ENCODE peak calls at places on chromosomes 11 and 22, in seven cellular contexts. One of them, this sample, is unnamed.
A peak's percentile ranks its signal among the peaks of the same experiment; 100 is the strongest.

GRCh38 chr11:21411597-21411996 is 742.2 kb downstream of the NELL1 start:
- DNase-seq in GM20000: no peak
- DNase-seq in COR-L47: no peak
- DNase-seq in T47D: no peak
- DNase-seq in RWPE1: no peak
- DNase-seq in upper lobe of right lung: no peak
- DNase-seq in ACHN: no peak
- DNase-seq in this sample: no peak

GRCh38 chr11:72004515-72005346 is 6.0 kb downstream of the IL18BP start:
- DNase-seq in ACHN: no peak
- DNase-seq in T47D: no peak
- DNase-seq in upper lobe of right lung: no peak
- DNase-seq in COR-L47: no peak
- DNase-seq in RWPE1: no peak
- DNase-seq in GM20000: no peak
- DNase-seq in this sample: no peak

GRCh38 chr11:83007477-83007876 is 64.2 kb downstream of the RAB30 start:
- DNase-seq in COR-L47: no peak
- DNase-seq in T47D: no peak
- DNase-seq in ACHN: no peak
- DNase-seq in upper lobe of right lung: no peak
- DNase-seq in GM20000: no peak
- DNase-seq in RWPE1: no peak
- DNase-seq in this sample: no peak

GRCh38 chr11:44785856-44786606 is 59.3 kb downstream of the TSPAN18 start:
- DNase-seq in ACHN: no peak
- DNase-seq in RWPE1: no peak
- DNase-seq in GM20000: no peak
- DNase-seq in COR-L47: no peak
- DNase-seq in upper lobe of right lung: no peak
- DNase-seq in T47D: peak; percentile 17
- DNase-seq in this sample: no peak

GRCh38 chr11:122933434-122933833 is 48.2 kb downstream of the BSX start:
- DNase-seq in RWPE1: no peak
- DNase-seq in T47D: no peak
- DNase-seq in COR-L47: no peak
- DNase-seq in upper lobe of right lung: no peak
- DNase-seq in ACHN: no peak
- DNase-seq in GM20000: no peak
- DNase-seq in this sample: no peak

GRCh38 chr11:8219257-8220021 is 44.2 kb downstream of the LMO1 start:
- DNase-seq in upper lobe of right lung: no peak
- DNase-seq in RWPE1: peak; percentile 50
- DNase-seq in GM20000: peak; percentile 66
- DNase-seq in T47D: peak; percentile 76
- DNase-seq in ACHN: peak; percentile 57
- DNase-seq in COR-L47: peak; percentile 29
- DNase-seq in this sample: peak; percentile 33

GRCh38 chr11:65459552-65459951 is 37.0 kb downstream of the NEAT1 start:
- DNase-seq in COR-L47: no peak
- DNase-seq in ACHN: no peak
- DNase-seq in T47D: no peak
- DNase-seq in GM20000: no peak
- DNase-seq in upper lobe of right lung: peak; percentile 34
- DNase-seq in RWPE1: no peak
- DNase-seq in this sample: no peak

GRCh38 chr11:110679323-110679980 is 32.8 kb downstream of the ARHGAP20 start:
- DNase-seq in ACHN: no peak
- DNase-seq in upper lobe of right lung: no peak
- DNase-seq in COR-L47: no peak
- DNase-seq in T47D: no peak
- DNase-seq in GM20000: no peak
- DNase-seq in RWPE1: no peak
- DNase-seq in this sample: no peak

GRCh38 chr22:47391169-47392053 is 629.0 kb downstream of the TBC1D22A start:
- DNase-seq in RWPE1: no peak
- DNase-seq in T47D: no peak
- DNase-seq in GM20000: no peak
- DNase-seq in ACHN: no peak
- DNase-seq in upper lobe of right lung: no peak
- DNase-seq in COR-L47: no peak
- DNase-seq in this sample: no peak

GRCh38 chr22:46303347-46303965 is 6.8 kb downstream of the GTSE1 start:
- DNase-seq in upper lobe of right lung: no peak
- DNase-seq in COR-L47: no peak
- DNase-seq in GM20000: no peak
- DNase-seq in RWPE1: no peak
- DNase-seq in T47D: no peak
- DNase-seq in ACHN: no peak
- DNase-seq in this sample: no peak

GRCh38 chr11:116691779-116692178 is 81.0 kb downstream of the BUD13 start:
- DNase-seq in GM20000: peak; percentile 82
- DNase-seq in T47D: peak; percentile 56
- DNase-seq in COR-L47: peak; percentile 69
- DNase-seq in ACHN: peak; percentile 33
- DNase-seq in RWPE1: peak; percentile 69
- DNase-seq in upper lobe of right lung: no peak
- DNase-seq in this sample: peak; percentile 47

GRCh38 chr22:32926600-32926999 is 125.1 kb downstream of the TIMP3 start:
- DNase-seq in ACHN: peak; percentile 35
- DNase-seq in T47D: peak; percentile 52
- DNase-seq in RWPE1: peak; percentile 2
- DNase-seq in upper lobe of right lung: no peak
- DNase-seq in GM20000: peak; percentile 36
- DNase-seq in COR-L47: no peak
- DNase-seq in this sample: no peak

GRCh38 chr11:117026593-117027330 is 71.5 kb downstream of the SIK3 start:
- DNase-seq in upper lobe of right lung: no peak
- DNase-seq in ACHN: no peak
- DNase-seq in T47D: no peak
- DNase-seq in GM20000: no peak
- DNase-seq in COR-L47: no peak
- DNase-seq in RWPE1: peak; percentile 48
- DNase-seq in this sample: no peak

GRCh38 chr11:117593065-117593464 is 204.0 kb downstream of the DSCAML1 start:
- DNase-seq in COR-L47: no peak
- DNase-seq in RWPE1: no peak
- DNase-seq in T47D: no peak
- DNase-seq in GM20000: no peak
- DNase-seq in ACHN: no peak
- DNase-seq in upper lobe of right lung: no peak
- DNase-seq in this sample: no peak

GRCh38 chr11:20068691-20069090 is 91.6 kb downstream of the DBX1 start:
- DNase-seq in COR-L47: no peak
- DNase-seq in ACHN: no peak
- DNase-seq in T47D: peak; percentile 72
- DNase-seq in upper lobe of right lung: no peak
- DNase-seq in GM20000: no peak
- DNase-seq in RWPE1: no peak
- DNase-seq in this sample: no peak

GRCh38 chr11:61279934-61280656 is 15.0 kb downstream of the VWCE start:
- DNase-seq in T47D: no peak
- DNase-seq in GM20000: no peak
- DNase-seq in RWPE1: peak; percentile 58
- DNase-seq in upper lobe of right lung: no peak
- DNase-seq in ACHN: no peak
- DNase-seq in COR-L47: peak; percentile 11
- DNase-seq in this sample: no peak

GRCh38 chr11:71535825-71536224 is 2.0 kb upstream of the KRTAP5-8 start:
- DNase-seq in COR-L47: no peak
- DNase-seq in RWPE1: no peak
- DNase-seq in upper lobe of right lung: no peak
- DNase-seq in ACHN: no peak
- DNase-seq in T47D: no peak
- DNase-seq in GM20000: no peak
- DNase-seq in this sample: no peak

GRCh38 chr22:49730656-49731055 is 97.0 kb downstream of the BRD1 start:
- DNase-seq in T47D: no peak
- DNase-seq in GM20000: no peak
- DNase-seq in RWPE1: no peak
- DNase-seq in COR-L47: no peak
- DNase-seq in ACHN: no peak
- DNase-seq in upper lobe of right lung: no peak
- DNase-seq in this sample: no peak

GRCh38 chr11:65502852-65503603 is 4.2 kb downstream of the MALAT1 start:
- DNase-seq in COR-L47: no peak
- DNase-seq in upper lobe of right lung: no peak
- DNase-seq in T47D: peak; percentile 74
- DNase-seq in ACHN: peak; percentile 19
- DNase-seq in GM20000: no peak
- DNase-seq in RWPE1: no peak
- DNase-seq in this sample: peak; percentile 36

GRCh38 chr22:31055322-31056159 is 25.6 kb upstream of the SMTN start:
- DNase-seq in GM20000: no peak
- DNase-seq in RWPE1: peak; percentile 92
- DNase-seq in COR-L47: no peak
- DNase-seq in T47D: peak; percentile 98
- DNase-seq in upper lobe of right lung: peak; percentile 94
- DNase-seq in ACHN: peak; percentile 64
- DNase-seq in this sample: peak; percentile 48

GRCh38 chr11:27718346-27718852 is 18.1 kb upstream of the BDNF start:
- DNase-seq in T47D: no peak
- DNase-seq in upper lobe of right lung: no peak
- DNase-seq in ACHN: peak; percentile 89
- DNase-seq in RWPE1: peak; percentile 73
- DNase-seq in GM20000: no peak
- DNase-seq in COR-L47: peak; percentile 27
- DNase-seq in this sample: peak; percentile 45

GRCh38 chr22:20588843-20589581 is 81.6 kb downstream of the MED15 start:
- DNase-seq in GM20000: no peak
- DNase-seq in RWPE1: no peak
- DNase-seq in COR-L47: no peak
- DNase-seq in upper lobe of right lung: no peak
- DNase-seq in T47D: no peak
- DNase-seq in ACHN: no peak
- DNase-seq in this sample: no peak

GRCh38 chr11:31806944-31807790 is 4.0 kb downstream of the PAX6 start:
- DNase-seq in RWPE1: no peak
- DNase-seq in upper lobe of right lung: no peak
- DNase-seq in GM20000: peak; percentile 27
- DNase-seq in COR-L47: no peak
- DNase-seq in T47D: no peak
- DNase-seq in ACHN: no peak
- DNase-seq in this sample: no peak

GRCh38 chr11:48675945-48676344 is 187.4 kb downstream of the OR4A47 start:
- DNase-seq in ACHN: no peak
- DNase-seq in RWPE1: no peak
- DNase-seq in T47D: no peak
- DNase-seq in COR-L47: no peak
- DNase-seq in GM20000: no peak
- DNase-seq in upper lobe of right lung: no peak
- DNase-seq in this sample: no peak

GRCh38 chr11:1936072-1936780 is 10.9 kb upstream of the MRPL23 start:
- DNase-seq in RWPE1: no peak
- DNase-seq in upper lobe of right lung: peak; percentile 61
- DNase-seq in GM20000: no peak
- DNase-seq in COR-L47: no peak
- DNase-seq in T47D: no peak
- DNase-seq in ACHN: no peak
- DNase-seq in this sample: no peak

GRCh38 chr11:12746593-12747097 is 72.4 kb downstream of the TEAD1 start:
- DNase-seq in COR-L47: peak; percentile 94
- DNase-seq in upper lobe of right lung: no peak
- DNase-seq in RWPE1: peak; percentile 82
- DNase-seq in GM20000: no peak
- DNase-seq in ACHN: no peak
- DNase-seq in T47D: peak; percentile 64
- DNase-seq in this sample: no peak

GRCh38 chr22:48905206-48905975 is 922.3 kb downstream of the BRD1 start:
- DNase-seq in ACHN: no peak
- DNase-seq in GM20000: no peak
- DNase-seq in upper lobe of right lung: peak; percentile 51
- DNase-seq in T47D: no peak
- DNase-seq in RWPE1: no peak
- DNase-seq in COR-L47: no peak
- DNase-seq in this sample: no peak

GRCh38 chr11:294795-295194 is 4.5 kb downstream of the IFITM5 start:
- DNase-seq in GM20000: no peak
- DNase-seq in T47D: no peak
- DNase-seq in ACHN: no peak
- DNase-seq in upper lobe of right lung: peak; percentile 58
- DNase-seq in RWPE1: no peak
- DNase-seq in COR-L47: no peak
- DNase-seq in this sample: no peak

This sample was measured in LoVo.